ENCODE peak calls at places on chromosomes 16 and 17, in five cellular contexts. N is HCT116, T is AG10803, C is AG09319, O is fibroblast of mammary gland. B is an unnamed sample.

GRCh38 chr17:2828396-2829038 is 32.3 kb downstream of the RAP1GAP2 start:
- DNase-seq in N (peak; percentile 43), T (peak; percentile 15), C (no peak), O (peak; percentile 40), B (peak; percentile 58)

GRCh38 chr17:58965221-58965620 is 141.5 kb downstream of the TRIM37 start:
- DNase-seq in N (no peak), T (no peak), C (no peak), O (peak; percentile 7), B (no peak)

GRCh38 chr17:72743037-72743467 is 349.4 kb downstream of the SLC39A11 start:
- DNase-seq in N (no peak), T (no peak), C (no peak), O (no peak), B (no peak)

GRCh38 chr16:29030086-29030840 is 45.4 kb downstream of the LAT start:
- DNase-seq in N (no peak), T (no peak), C (no peak), O (no peak), B (no peak)

GRCh38 chr16:74740795-74741304 is 33.8 kb downstream of the FA2H start:
- DNase-seq in N (peak; percentile 75), T (no peak), C (no peak), O (peak; percentile 44), B (no peak)

GRCh38 chr17:62105361-62105760 is 40.3 kb upstream of the MED13 start:
- DNase-seq in N (no peak), T (no peak), C (no peak), O (no peak), B (no peak)

GRCh38 chr17:32256695-32257013 is 9.0 kb upstream of the RHBDL3 start:
- DNase-seq in N (no peak), T (no peak), C (no peak), O (no peak), B (no peak)

GRCh38 chr16:85686912-85687591 is 1.7 kb downstream of the GINS2 start:
- DNase-seq in N (no peak), T (no peak), C (no peak), O (no peak), B (peak; percentile 44)

GRCh38 chr17:77632619-77633018 is 325.9 kb upstream of the TNRC6C start:
- DNase-seq in N (no peak), T (no peak), C (no peak), O (no peak), B (no peak)

GRCh38 chr16:1414532-1415265 is at the start of gene UNKL:
- DNase-seq in N (no peak), T (peak; percentile 52), C (no peak), O (peak; percentile 35), B (peak; percentile 73)

GRCh38 chr17:16351831-16352230 is 1.4 kb downstream of the CENPV start:
- DNase-seq in N (no peak), T (peak; percentile 44), C (no peak), O (peak; percentile 52), B (no peak)

GRCh38 chr16:70691223-70692129 is 5.6 kb upstream of the MTSS2 start:
- DNase-seq in N (no peak), T (peak; percentile 100), C (peak; percentile 99), O (peak; percentile 88), B (no peak)

GRCh38 chr16:9837481-9837880 is 344.7 kb downstream of the GRIN2A start:
- DNase-seq in N (no peak), T (no peak), C (no peak), O (peak; percentile 63), B (no peak)

GRCh38 chr16:3625911-3626732 is 14.7 kb upstream of the SLX4 start:
- DNase-seq in N (no peak), T (peak; percentile 34), C (no peak), O (no peak), B (peak; percentile 18)

GRCh38 chr16:56608876-56609462 is 585 bp downstream of the MT2A start:
- DNase-seq in N (no peak), T (no peak), C (no peak), O (no peak), B (no peak)

GRCh38 chr17:28271431-28271830 is 47.6 kb upstream of the TMEM97 start:
- DNase-seq in N (no peak), T (no peak), C (no peak), O (no peak), B (no peak)

GRCh38 chr17:42535400-42536047 is 517 bp upstream of the NAGLU start:
- DNase-seq in N (no peak), T (no peak), C (no peak), O (no peak), B (no peak)

GRCh38 chr16:7839568-7839967 is 506.9 kb downstream of the RBFOX1 start:
- DNase-seq in N (no peak), T (no peak), C (no peak), O (no peak), B (no peak)